ENCODE peak calls at places on chromosomes 7 and 10, in five cellular contexts. R, D, P, A and K are unnamed samples.

GRCh38 chr10:60921631-60922030 is 22.4 kb downstream of the RHOBTB1 start:
- DNase-seq in R (no peak), D (no peak), P (no peak), A (no peak), K (no peak)

GRCh38 chr7:81882086-81882485 is 112.2 kb upstream of the HGF start:
- DNase-seq in R (no peak), D (peak; percentile 50), P (peak; percentile 22), A (no peak), K (no peak)

GRCh38 chr7:20596653-20597052 is 18.8 kb upstream of the ABCB5 start:
- DNase-seq in R (no peak), D (peak; percentile 94), P (peak; percentile 93), A (no peak), K (peak; percentile 28)

GRCh38 chr10:74445493-74445892 is 294.5 kb downstream of the ADK start:
- DNase-seq in R (no peak), D (no peak), P (no peak), A (no peak), K (no peak)

GRCh38 chr7:37930226-37930948 is 9.9 kb downstream of the EPDR1 start:
- DNase-seq in R (no peak), D (peak; percentile 90), P (peak; percentile 5), A (no peak), K (no peak)

GRCh38 chr7:65251851-65252620 is 121.6 kb upstream of the ZNF92 start:
- DNase-seq in R (peak; percentile 53), D (peak; percentile 71), P (peak; percentile 48), A (peak; percentile 55), K (peak; percentile 63)

GRCh38 chr10:509361-510102 is 179.9 kb downstream of the DIP2C start:
- DNase-seq in R (no peak), D (no peak), P (no peak), A (no peak), K (no peak)

GRCh38 chr10:69757553-69758309 is 44.0 kb upstream of the COL13A1 start:
- DNase-seq in R (no peak), D (peak; percentile 63), P (peak; percentile 53), A (no peak), K (peak; percentile 57)

GRCh38 chr7:79060498-79060897 is 393.0 kb downstream of the MAGI2 start:
- DNase-seq in R (no peak), D (no peak), P (no peak), A (no peak), K (no peak)

GRCh38 chr7:151014950-151015349 is 9.3 kb downstream of the ATG9B start:
- DNase-seq in R (no peak), D (no peak), P (peak; percentile 64), A (no peak), K (no peak)

GRCh38 chr7:121446526-121446925 is 50.4 kb upstream of the FAM3C start:
- DNase-seq in R (no peak), D (no peak), P (no peak), A (no peak), K (no peak)

GRCh38 chr7:27171636-27172387 is 2.3 kb downstream of the HOXA10 start:
- DNase-seq in R (no peak), D (no peak), P (peak; percentile 71), A (no peak), K (no peak)

GRCh38 chr10:79243211-79244067 is 103.8 kb upstream of the PPIF start:
- DNase-seq in R (no peak), D (peak; percentile 51), P (peak; percentile 77), A (no peak), K (peak; percentile 81)

GRCh38 chr7:108280136-108280535 is 150.0 kb upstream of the LAMB4 start:
- DNase-seq in R (no peak), D (no peak), P (no peak), A (no peak), K (no peak)

GRCh38 chr7:82467020-82467419 is 23.4 kb upstream of the CACNA2D1 start:
- DNase-seq in R (no peak), D (no peak), P (no peak), A (no peak), K (no peak)

GRCh38 chr7:55533050-55533728 is 39.1 kb downstream of the VOPP1 start:
- DNase-seq in R (no peak), D (peak; percentile 78), P (peak; percentile 67), A (no peak), K (no peak)

GRCh38 chr10:109914966-109915365 is 8.3 kb downstream of the XPNPEP1 start:
- DNase-seq in R (peak; percentile 61), D (peak; percentile 97), P (peak; percentile 92), A (peak; percentile 29), K (peak; percentile 36)

GRCh38 chr7:121541457-121541856 is 145.3 kb upstream of the FAM3C start:
- DNase-seq in R (no peak), D (no peak), P (no peak), A (no peak), K (no peak)

GRCh38 chr7:128879939-128880746 is 17.5 kb downstream of the ATP6V1F start:
- DNase-seq in R (peak; percentile 41), D (peak; percentile 48), P (peak; percentile 85), A (peak; percentile 69), K (peak; percentile 78)

GRCh38 chr10:35911954-35912353 is 269.9 kb upstream of the FZD8 start:
- DNase-seq in R (no peak), D (no peak), P (no peak), A (no peak), K (no peak)

GRCh38 chr7:21426286-21426957 is 1.5 kb upstream of the SP4 start:
- DNase-seq in R (peak; percentile 1), D (no peak), P (peak; percentile 34), A (no peak), K (no peak)

GRCh38 chr10:19785366-19785765 is 30.9 kb upstream of the PLXDC2 start:
- DNase-seq in R (no peak), D (peak; percentile 11), P (peak; percentile 13), A (no peak), K (peak; percentile 95)

GRCh38 chr10:128028508-128029279 is 97.5 kb downstream of the MKI67 start:
- DNase-seq in R (no peak), D (peak; percentile 25), P (peak; percentile 15), A (no peak), K (no peak)

GRCh38 chr10:108204528-108205313 is 1040.2 kb upstream of the SORCS1 start:
- DNase-seq in R (no peak), D (peak; percentile 1), P (peak; percentile 78), A (no peak), K (peak; percentile 62)

GRCh38 chr7:94696981-94697670 is 41.2 kb upstream of the SGCE start:
- DNase-seq in R (peak; percentile 76), D (peak; percentile 93), P (peak; percentile 96), A (peak; percentile 64), K (peak; percentile 69)

GRCh38 chr10:59880976-59881510 is 25.3 kb downstream of the CCDC6 start:
- DNase-seq in R (no peak), D (no peak), P (no peak), A (no peak), K (no peak)

GRCh38 chr10:59107147-59107546 is 69.3 kb upstream of the PHYHIPL start:
- DNase-seq in R (peak; percentile 78), D (no peak), P (no peak), A (no peak), K (no peak)

GRCh38 chr7:118259115-118259514 is 34.6 kb downstream of the ANKRD7 start:
- DNase-seq in R (no peak), D (no peak), P (peak; percentile 4), A (no peak), K (no peak)

GRCh38 chr10:75395171-75395954 is 6.2 kb downstream of the ZNF503 start:
- DNase-seq in R (no peak), D (peak; percentile 42), P (peak; percentile 70), A (peak; percentile 60), K (peak; percentile 51)

GRCh38 chr7:104552102-104552501 is 223.7 kb downstream of the LHFPL3 start:
- DNase-seq in R (peak; percentile 31), D (peak; percentile 12), P (peak; percentile 37), A (peak; percentile 35), K (peak; percentile 68)

GRCh38 chr10:12502526-12503274 is 153.4 kb downstream of the CAMK1D start:
- DNase-seq in R (no peak), D (no peak), P (no peak), A (no peak), K (no peak)

GRCh38 chr7:27487509-27487908 is 175.2 kb downstream of the HIBADH start:
- DNase-seq in R (no peak), D (no peak), P (no peak), A (no peak), K (no peak)

GRCh38 chr10:112092529-112092928 is 91.0 kb downstream of the GPAM start:
- DNase-seq in R (no peak), D (no peak), P (peak; percentile 1), A (no peak), K (no peak)

GRCh38 chr10:72298774-72299519 is 25.2 kb downstream of the DDIT4 start:
- DNase-seq in R (no peak), D (no peak), P (no peak), A (no peak), K (no peak)

GRCh38 chr10:132787253-132788179 is 1.6 kb upstream of the NKX6-2 start:
- DNase-seq in R (no peak), D (no peak), P (no peak), A (no peak), K (peak; percentile 32)
- TF ChIP-seq EZH2 in R (peak; percentile 18), D (no peak), P (peak; percentile 19), A (no peak), K (peak; percentile 96)

GRCh38 chr7:832292-832967 is at the start of gene SUN1:
- DNase-seq in R (peak; percentile 13), D (peak; percentile 85), P (peak; percentile 79), A (peak; percentile 90), K (no peak)
- H3K4me1 ChIP-seq in R (peaks cover 23% of the 10 kb centered on the region), D (peaks cover 17% of the 10 kb centered on the region), P (peaks cover 32% of the 10 kb centered on the region), A (peaks cover 57% of the 10 kb centered on the region), K (peaks cover 35% of the 10 kb centered on the region)

GRCh38 chr10:4061441-4061951 is 276.5 kb upstream of the KLF6 start:
- DNase-seq in R (no peak), D (peak; percentile 14), P (peak; percentile 48), A (no peak), K (no peak)

GRCh38 chr10:4057021-4057420 is 272.0 kb upstream of the KLF6 start:
- DNase-seq in R (no peak), D (no peak), P (no peak), A (no peak), K (no peak)

GRCh38 chr10:4059471-4060138 is 274.6 kb upstream of the KLF6 start:
- DNase-seq in R (no peak), D (no peak), P (no peak), A (no peak), K (no peak)

GRCh38 chr10:4057725-4058513 is 272.9 kb upstream of the KLF6 start:
- DNase-seq in R (no peak), D (no peak), P (peak; percentile 45), A (no peak), K (peak; percentile 62)

GRCh38 chr10:4058514-4059029 is 273.6 kb upstream of the KLF6 start:
- DNase-seq in R (no peak), D (no peak), P (no peak), A (no peak), K (peak; percentile 44)
- H3K4me3 ChIP-seq in R (no peak overlapping the region), D (no peak overlapping the region), P (no peak overlapping the region), A (no peak overlapping the region), K (peak overlapping the region; percentile 16)

GRCh38 chr10:117543999-117544728 is 1.6 kb downstream of the EMX2 start:
- DNase-seq in R (no peak), D (no peak), P (peak; percentile 58), A (no peak), K (no peak)

GRCh38 chr10:117544729-117545140 is 2.2 kb downstream of the EMX2 start:
- DNase-seq in R (no peak), D (no peak), P (peak; percentile 57), A (no peak), K (no peak)

GRCh38 chr10:117546630-117547300 is 4.2 kb downstream of the EMX2 start:
- DNase-seq in R (no peak), D (no peak), P (peak; percentile 76), A (no peak), K (no peak)

GRCh38 chr10:117546020-117546629 is 3.6 kb downstream of the EMX2 start:
- DNase-seq in R (no peak), D (no peak), P (peak; percentile 62), A (no peak), K (no peak)

GRCh38 chr10:117545141-117546019 is 2.8 kb downstream of the EMX2 start:
- DNase-seq in R (no peak), D (no peak), P (peak; percentile 65), A (no peak), K (no peak)
- TF ChIP-seq EZH2 in R (peak; percentile 63), D (peak; percentile 91), P (no peak), A (no peak), K (peak; percentile 97)